ENCODE peak calls at places on chromosomes 3 and 15, in five cellular contexts. T, N, E, F and W are unnamed samples.

GRCh38 chr3:169754711-169755110 is 10.1 kb downstream of the TERC start:
- DNase-seq in T (no peak), N (no peak), E (no peak), F (no peak), W (no peak)

GRCh38 chr3:4492240-4493007 is 724 bp upstream of the ITPR1 start:
- DNase-seq in T (peak), N (peak), E (peak), F (no peak), W (peak)

GRCh38 chr3:136659253-136659652 is 92.9 kb downstream of the STAG1 start:
- DNase-seq in T (no peak), N (no peak), E (peak), F (no peak), W (no peak)

GRCh38 chr3:30770387-30770786 is 124.1 kb downstream of the GADL1 start:
- DNase-seq in T (no peak), N (no peak), E (peak), F (peak), W (peak)

GRCh38 chr3:35537265-35537664 is 102.1 kb upstream of the ARPP21 start:
- DNase-seq in T (no peak), N (no peak), E (no peak), F (no peak), W (no peak)

GRCh38 chr15:74490339-74490689 is 29.4 kb upstream of the UBL7 start:
- DNase-seq in T (no peak), N (no peak), E (no peak), F (no peak), W (no peak)

GRCh38 chr15:66707310-66708160 is 5.5 kb downstream of the SMAD6 start:
- DNase-seq in T (no peak), N (no peak), E (peak), F (no peak), W (no peak)

GRCh38 chr3:59101091-59101738 is 51.4 kb upstream of the CFAP20DC start:
- DNase-seq in T (no peak), N (no peak), E (no peak), F (peak), W (peak)

GRCh38 chr3:16177962-16178627 is 3.6 kb downstream of the GALNT15 start:
- DNase-seq in T (peak), N (peak), E (peak), F (no peak), W (peak)

GRCh38 chr15:55993111-55993803 is at the start of gene NEDD4:
- DNase-seq in T (peak), N (peak), E (peak), F (peak), W (peak)

GRCh38 chr15:64267331-64267973 is 88.5 kb downstream of the CSNK1G1 start:
- DNase-seq in T (no peak), N (no peak), E (no peak), F (no peak), W (no peak)

GRCh38 chr3:111534701-111535100 is 7.3 kb upstream of the CD96 start:
- DNase-seq in T (no peak), N (no peak), E (peak), F (peak), W (peak)

GRCh38 chr3:132232231-132232792 is 84.9 kb upstream of the ACP3 start:
- DNase-seq in T (no peak), N (no peak), E (peak), F (no peak), W (no peak)

GRCh38 chr3:127204841-127205582 is 12.1 kb downstream of the PRR23E start:
- DNase-seq in T (no peak), N (no peak), E (no peak), F (no peak), W (no peak)

GRCh38 chr15:41501191-41501917 is 7.7 kb downstream of the ITPKA start:
- DNase-seq in T (no peak), N (peak), E (peak), F (no peak), W (no peak)

GRCh38 chr3:192834428-192834827 is 83.2 kb downstream of the MB21D2 start:
- DNase-seq in T (no peak), N (no peak), E (peak), F (no peak), W (no peak)

GRCh38 chr3:134350861-134351311 is 23.4 kb downstream of the AMOTL2 start:
- DNase-seq in T (no peak), N (no peak), E (no peak), F (no peak), W (no peak)

GRCh38 chr3:2096196-2096595 is 2.5 kb upstream of the CNTN4 start:
- DNase-seq in T (no peak), N (no peak), E (no peak), F (no peak), W (no peak)